ENCODE peak calls at places on chromosomes 16 and 17, in nine cellular contexts. I is transverse colon, N is ovary, W is IMR-90, J is adrenal gland, F is GM12891, S is erythroblast, H is body of pancreas, G is A549. Y is an unnamed sample.

GRCh38 chr16:69870761-69871160 is 80.4 kb upstream of the CLEC18A start:
- DNase-seq in I (no peak), N (no peak), W (no peak), J (no peak), F (no peak), S (no peak), H (no peak), G (no peak), Y (no peak)

GRCh38 chr16:26240807-26241206 is 549.0 kb downstream of the HS3ST4 start:
- DNase-seq in I (no peak), N (no peak), W (no peak), J (no peak), F (no peak), S (no peak), H (no peak), G (no peak), Y (peak; percentile 87)

GRCh38 chr16:28923652-28924398 is 1.2 kb downstream of the RABEP2 start:
- DNase-seq in I (peak; percentile 69), N (no peak), W (no peak), J (no peak), F (peak; percentile 60), S (no peak), H (peak; percentile 42), G (no peak), Y (no peak)

GRCh38 chr17:45282683-45283644 is 21.1 kb upstream of the SPATA32 start:
- DNase-seq in I (no peak), N (peak; percentile 71), W (peak; percentile 88), J (no peak), F (no peak), S (peak; percentile 33), H (peak; percentile 38), G (no peak), Y (no peak)

GRCh38 chr17:15999974-16000827 is 577 bp downstream of the TTC19 start:
- DNase-seq in I (no peak), N (no peak), W (peak; percentile 22), J (peak; percentile 72), F (no peak), S (peak; percentile 85), H (peak; percentile 70), G (no peak), Y (no peak)

GRCh38 chr17:63998050-63998720 is at the start of gene PRR29:
- DNase-seq in I (peak; percentile 63), N (peak; percentile 81), W (peak; percentile 31), J (peak; percentile 81), F (peak; percentile 93), S (peak; percentile 75), H (peak; percentile 80), G (peak; percentile 95), Y (peak; percentile 78)

GRCh38 chr16:76970087-76970744 is 220.8 kb upstream of the MON1B start:
- DNase-seq in I (no peak), N (no peak), W (no peak), J (no peak), F (no peak), S (no peak), H (peak; percentile 10), G (peak; percentile 33), Y (no peak)

GRCh38 chr17:55398689-55399088 is 22.9 kb downstream of the MMD start:
- DNase-seq in I (no peak), N (no peak), W (peak; percentile 33), J (no peak), F (no peak), S (no peak), H (no peak), G (no peak), Y (no peak)

GRCh38 chr16:67396159-67396774 is 3.0 kb upstream of the TPPP3 start:
- DNase-seq in I (peak; percentile 92), N (peak; percentile 60), W (peak; percentile 78), J (peak; percentile 91), F (no peak), S (peak; percentile 59), H (peak; percentile 92), G (peak; percentile 67), Y (peak; percentile 43)

GRCh38 chr17:13323990-13324389 is 277.7 kb downstream of the HS3ST3A1 start:
- DNase-seq in I (no peak), N (no peak), W (peak; percentile 7), J (no peak), F (no peak), S (no peak), H (no peak), G (no peak), Y (no peak)

GRCh38 chr16:53518550-53519416 is 15.8 kb upstream of the AKTIP start:
- DNase-seq in I (peak; percentile 71), N (no peak), W (peak; percentile 54), J (peak; percentile 80), F (peak; percentile 68), S (no peak), H (no peak), G (no peak), Y (peak; percentile 21)

GRCh38 chr17:40522250-40522960 is 21.0 kb upstream of the TNS4 start:
- DNase-seq in I (no peak), N (no peak), W (peak; percentile 67), J (no peak), F (no peak), S (no peak), H (no peak), G (no peak), Y (peak; percentile 0)

GRCh38 chr17:69870751-69871199 is 204.2 kb upstream of the KCNJ16 start:
- DNase-seq in I (no peak), N (no peak), W (peak; percentile 88), J (no peak), F (no peak), S (no peak), H (no peak), G (no peak), Y (no peak)

GRCh38 chr16:12095275-12096161 is 119.0 kb downstream of the SNX29 start:
- DNase-seq in I (peak; percentile 70), N (peak; percentile 80), W (peak; percentile 62), J (peak; percentile 81), F (peak; percentile 54), S (peak; percentile 80), H (peak; percentile 73), G (peak; percentile 50), Y (peak; percentile 76)

GRCh38 chr17:29568331-29569244 is at the start of gene TP53I13:
- DNase-seq in I (peak; percentile 94), N (peak; percentile 88), W (peak; percentile 68), J (peak; percentile 92), F (peak; percentile 84), S (peak; percentile 86), H (peak; percentile 94), G (peak; percentile 82), Y (peak; percentile 93)
- TF ChIP-seq POLR2A in I (peak; percentile 80), N (peak; percentile 37), W (peak; percentile 30), J (no peak), F (no peak), S (peak; percentile 21), H (peak; percentile 81), G (peak; percentile 81), Y (peak; percentile 86)

DNA sequence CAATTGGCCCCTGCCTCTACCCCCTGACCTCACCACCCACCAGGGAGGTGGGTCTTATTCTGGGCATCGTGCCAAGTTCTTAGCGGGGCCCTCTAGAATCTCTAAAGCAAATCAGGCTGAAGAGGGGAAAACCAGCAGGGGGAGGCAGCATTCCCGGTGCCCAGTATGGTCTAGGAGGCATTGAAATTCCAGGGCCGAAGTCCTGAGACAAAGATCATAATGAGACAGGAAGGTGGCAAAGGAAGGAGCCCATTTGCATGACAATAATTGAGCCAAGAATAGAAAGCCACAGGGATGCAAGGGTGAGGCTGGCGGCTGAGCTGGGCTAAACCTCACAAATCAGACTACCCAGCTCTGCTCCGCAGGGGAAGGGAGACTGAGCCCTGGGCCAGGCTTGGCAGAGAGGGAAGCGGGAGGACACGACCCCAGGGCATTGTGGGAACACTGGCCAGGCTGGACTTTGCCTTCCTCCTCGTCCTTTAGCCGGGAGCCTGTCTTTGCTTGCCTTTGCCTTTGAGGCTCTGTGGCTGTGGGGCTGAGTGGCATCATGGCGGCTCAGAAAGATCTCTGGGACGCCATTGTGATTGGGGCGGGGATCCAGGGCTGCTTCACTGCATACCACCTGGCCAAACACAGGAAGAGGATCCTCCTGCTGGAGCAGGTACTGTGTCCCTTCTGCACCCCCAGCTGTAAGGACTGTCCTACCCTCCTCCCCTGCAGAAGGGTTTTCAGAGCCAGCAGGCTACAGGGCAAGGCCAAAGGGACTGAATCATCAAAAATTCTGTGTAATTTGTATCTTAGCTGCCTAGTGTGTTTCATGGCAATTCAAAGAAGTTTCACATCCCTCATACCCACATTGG is at the start of gene PIPOX:
- DNase-seq in I (peak; percentile 15), N (no peak), W (peak; percentile 15), J (peak; percentile 70), F (no peak), S (peak; percentile 30), H (peak; percentile 43), G (no peak), Y (peak; percentile 66)
- TF ChIP-seq POLR2A in I (no peak), N (no peak), W (no peak), J (no peak), F (no peak), S (no peak), H (no peak), G (no peak), Y (no peak)

GRCh38 chr17:8918811-8919210 is 46.7 kb downstream of the PIK3R5 start:
- DNase-seq in I (no peak), N (no peak), W (no peak), J (no peak), F (no peak), S (no peak), H (no peak), G (no peak), Y (no peak)
- TF ChIP-seq POLR2A in I (no peak), N (no peak), W (no peak), J (no peak), F (no peak), S (no peak), H (no peak), G (no peak), Y (no peak)

GRCh38 chr17:35293151-35293837 is 50.4 kb downstream of the SLFN5 start:
- DNase-seq in I (no peak), N (no peak), W (no peak), J (no peak), F (no peak), S (no peak), H (no peak), G (no peak), Y (no peak)

GRCh38 chr17:35298639-35299038 is 55.8 kb downstream of the SLFN5 start:
- DNase-seq in I (no peak), N (no peak), W (no peak), J (no peak), F (no peak), S (no peak), H (no peak), G (no peak), Y (no peak)

GRCh38 chr17:35297666-35298065 is 54.8 kb downstream of the SLFN5 start:
- DNase-seq in I (no peak), N (no peak), W (no peak), J (no peak), F (no peak), S (no peak), H (no peak), G (no peak), Y (no peak)

GRCh38 chr17:35294756-35295155 is 51.9 kb downstream of the SLFN5 start:
- DNase-seq in I (no peak), N (no peak), W (no peak), J (no peak), F (no peak), S (no peak), H (no peak), G (no peak), Y (no peak)

DNA sequence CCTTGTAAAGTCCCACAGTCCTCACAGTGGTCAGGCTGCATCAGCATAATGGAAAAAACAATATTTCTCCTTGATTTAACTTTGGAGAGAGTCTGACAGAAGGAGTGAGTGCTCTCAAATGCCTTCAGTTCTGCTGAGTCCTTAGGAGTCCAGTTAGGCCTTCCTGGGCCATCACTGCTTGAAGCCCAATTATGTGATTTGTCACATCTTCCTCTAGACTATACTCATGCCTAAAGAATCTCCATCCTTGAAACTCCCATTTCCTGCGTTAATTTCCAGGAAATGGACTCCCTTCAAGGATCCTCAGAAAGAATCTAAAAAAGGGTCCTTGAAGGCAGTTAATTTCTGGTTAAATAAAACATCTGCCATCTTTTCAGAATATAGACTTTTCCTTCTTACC is 52.8 kb downstream of the SLFN5 start:
- DNase-seq in I (no peak), N (no peak), W (no peak), J (no peak), F (no peak), S (no peak), H (no peak), G (no peak), Y (no peak)
- TF ChIP-seq POLR2A in I (no peak), N (no peak), W (no peak), J (no peak), F (no peak), S (no peak), H (no peak), G (no peak), Y (no peak)

Y was measured in thyroid gland.